ENCODE peak calls at places on chromosomes 3 and 15, in eight cellular contexts. X is A549, D is NCI-H2081 treated with DMSO at 0.1 percent for 48 hours, G is globus pallidus, J is endodermal cell, R is Calu3, E is right cardiac atrium, K is AG08396. Q is an unnamed sample.

GRCh38 chr3:135056733-135057310 is 261.8 kb downstream of the EPHB1 start:
- DNase-seq in D (no peak), J (no peak), K (no peak), R (no peak), G (no peak), X (no peak), E (no peak), Q (no peak)

GRCh38 chr15:32671339-32672325 is 30.1 kb downstream of the SCG5 start:
- DNase-seq in E (no peak), J (no peak), D (no peak), G (peak), X (no peak), K (no peak), R (no peak), Q (peak)

GRCh38 chr15:75654201-75654907 is 6.6 kb downstream of the SNX33 start:
- DNase-seq in J (no peak), X (no peak), K (no peak), E (no peak), D (no peak), G (no peak), R (no peak), Q (no peak)

GRCh38 chr3:74599564-74599963 is 14.9 kb downstream of the CNTN3 start:
- DNase-seq in J (no peak), K (peak), G (no peak), D (no peak), R (no peak), X (no peak), E (no peak), Q (no peak)

GRCh38 chr3:139520028-139520737 is 19.4 kb downstream of the RBP1 start:
- DNase-seq in X (peak), K (no peak), G (peak), D (no peak), J (peak), R (peak), E (no peak), Q (peak)

GRCh38 chr3:172974969-172975368 is 166.1 kb downstream of the SPATA16 start:
- DNase-seq in R (no peak), G (no peak), X (no peak), J (no peak), D (no peak), K (no peak), E (no peak), Q (no peak)

GRCh38 chr15:68214838-68215234 is 9.7 kb upstream of the CALML4 start:
- DNase-seq in D (no peak), J (no peak), X (no peak), E (no peak), G (no peak), K (no peak), R (no peak), Q (no peak)

GRCh38 chr15:55965091-55965490 is 28.3 kb downstream of the NEDD4 start:
- DNase-seq in E (no peak), X (no peak), D (no peak), K (no peak), R (no peak), G (no peak), J (no peak), Q (no peak)

GRCh38 chr3:13346481-13347389 is 73.4 kb downstream of the NUP210 start:
- DNase-seq in D (peak), K (no peak), R (no peak), X (no peak), E (no peak), J (peak), G (no peak), Q (peak)

GRCh38 chr3:192482809-192483208 is 244.5 kb downstream of the FGF12 start:
- DNase-seq in D (no peak), J (no peak), E (no peak), R (no peak), X (no peak), G (no peak), K (no peak), Q (no peak)

GRCh38 chr15:50798684-50799083 is 33.2 kb upstream of the SPPL2A start:
- DNase-seq in G (no peak), D (no peak), K (no peak), R (peak), J (no peak), X (no peak), E (no peak), Q (no peak)

GRCh38 chr3:151168269-151169094 is 34.5 kb downstream of the GPR171 start:
- DNase-seq in K (peak), R (peak), D (peak), J (peak), X (peak), G (peak), E (peak), Q (no peak)

GRCh38 chr3:5188419-5189405 is 1.2 kb downstream of the EDEM1 start:
- DNase-seq in E (no peak), R (peak), G (no peak), J (peak), X (peak), K (peak), D (no peak), Q (no peak)

GRCh38 chr3:127159547-127159946 is 33.4 kb upstream of the PRR23E start:
- DNase-seq in G (no peak), K (no peak), E (no peak), J (no peak), D (no peak), R (no peak), X (no peak), Q (no peak)

GRCh38 chr3:16511561-16512434 is 1.7 kb downstream of the RFTN1 start:
- DNase-seq in G (no peak), E (peak), K (peak), R (no peak), D (no peak), X (no peak), J (peak), Q (no peak)

GRCh38 chr15:32723171-32723948 is 5.6 kb downstream of the GREM1 start:
- DNase-seq in J (no peak), K (no peak), G (no peak), R (no peak), X (no peak), D (no peak), E (no peak), Q (no peak)

GRCh38 chr15:20358066-20358780 is 183.4 kb downstream of the GOLGA6L6 start:
- DNase-seq in D (no peak), R (no peak), J (no peak), X (no peak), G (no peak), K (no peak), E (peak), Q (no peak)

GRCh38 chr3:113128386-113129015 is 82.9 kb upstream of the BOC start:
- DNase-seq in G (no peak), D (no peak), X (peak), K (no peak), J (no peak), E (no peak), R (no peak), Q (no peak)

GRCh38 chr15:63503739-63504246 is 600 bp upstream of the USP3 start:
- DNase-seq in K (no peak), G (no peak), D (no peak), J (peak), X (peak), R (peak), E (no peak), Q (no peak)

GRCh38 chr15:40347559-40348470 is 3.0 kb upstream of the PHGR1 start:
- DNase-seq in X (no peak), G (no peak), R (no peak), E (peak), J (no peak), K (no peak), D (no peak), Q (no peak)

GRCh38 chr3:99852851-99853250 is 35.2 kb downstream of the CMSS1 start:
- DNase-seq in D (no peak), R (no peak), E (no peak), J (no peak), G (no peak), X (no peak), K (no peak), Q (no peak)

GRCh38 chr3:167723025-167723512 is 11.6 kb downstream of the PDCD10 start:
- DNase-seq in J (no peak), D (no peak), G (no peak), X (no peak), R (no peak), K (no peak), E (no peak), Q (no peak)

GRCh38 chr3:187568171-187568570 is 102.0 kb downstream of the SST start:
- DNase-seq in D (no peak), J (no peak), R (peak), X (no peak), G (no peak), K (no peak), E (no peak), Q (no peak)

GRCh38 chr15:38667875-38668274 is 103.3 kb upstream of the RASGRP1 start:
- DNase-seq in G (no peak), R (no peak), K (no peak), E (no peak), J (no peak), X (no peak), D (no peak), Q (no peak)

GRCh38 chr3:180854887-180855286 is 57.6 kb upstream of the FXR1 start:
- DNase-seq in J (peak), D (no peak), E (no peak), R (no peak), G (no peak), X (no peak), K (no peak), Q (no peak)

GRCh38 chr15:88385078-88385700 is 82.0 kb downstream of the MRPL46 start:
- DNase-seq in D (no peak), K (peak), G (no peak), R (no peak), X (peak), J (peak), E (no peak), Q (no peak)

GRCh38 chr15:34616613-34617012 is 33.2 kb upstream of the GOLGA8B start:
- DNase-seq in J (no peak), K (peak), E (no peak), G (no peak), X (peak), R (peak), D (no peak), Q (no peak)

GRCh38 chr3:125203731-125204130 is 8.8 kb downstream of the SLC12A8 start:
- DNase-seq in E (no peak), K (no peak), G (no peak), X (no peak), J (no peak), D (no peak), R (no peak), Q (no peak)

GRCh38 chr15:83837946-83838571 is 184.1 kb downstream of the ADAMTSL3 start:
- DNase-seq in X (peak), G (peak), K (peak), D (no peak), R (peak), J (peak), E (peak), Q (no peak)

GRCh38 chr3:77563012-77563411 is 523.1 kb downstream of the ROBO2 start:
- DNase-seq in E (no peak), K (no peak), J (no peak), G (no peak), X (no peak), R (peak), D (no peak), Q (no peak)

GRCh38 chr15:69760890-69761568 is 308.4 kb downstream of the RPLP1 start:
- DNase-seq in E (peak), K (peak), G (no peak), R (peak), J (no peak), X (peak), D (no peak), Q (peak)

GRCh38 chr3:179720196-179720595 is 67.4 kb downstream of the USP13 start:
- DNase-seq in J (no peak), R (no peak), E (no peak), G (no peak), X (no peak), K (no peak), D (no peak), Q (peak)

GRCh38 chr3:111917300-111917699 is 58.2 kb downstream of the PHLDB2 start:
- DNase-seq in X (peak), G (no peak), K (no peak), E (no peak), R (peak), D (no peak), J (peak), Q (no peak)

GRCh38 chr15:61916104-61916503 is 144.1 kb downstream of the VPS13C start:
- DNase-seq in D (no peak), E (no peak), G (no peak), R (no peak), K (peak), J (no peak), X (no peak), Q (peak)

GRCh38 chr3:66722675-66723074 is 221.9 kb upstream of the LRIG1 start:
- DNase-seq in R (no peak), E (peak), J (no peak), K (peak), G (no peak), X (no peak), D (no peak), Q (no peak)

GRCh38 chr3:66692751-66693140 is 191.9 kb upstream of the LRIG1 start:
- DNase-seq in R (no peak), K (no peak), G (no peak), J (no peak), E (no peak), D (no peak), X (no peak), Q (no peak)

GRCh38 chr15:72358532-72359180 is 17.2 kb downstream of the HEXA start:
- DNase-seq in K (peak), E (peak), D (no peak), X (no peak), R (no peak), G (no peak), J (no peak), Q (peak)

Q was measured in foreskin melanocyte.